ENCODE peak calls at places on chromosomes 12 and 14, in seven cellular contexts. P is heart right ventricle; U is HepG2; Q is CD4-positive, CD25-positive, alpha-beta regulatory T cell; S is SK-N-SH treated with all-trans-retinoic acid at 6 μM for 48 hours; I is activated CD8-positive, alpha-beta memory T cell treated with anti-CD3 and anti-CD28 coated beads, Interleukin-2, amount 10 ng/mL, durations not matched to agents 7 days and 5 days; J is Right ventricle myocardium inferior. E is an unnamed sample.

GRCh38 chr14:72567226-72567625 is 326.7 kb downstream of the DPF3 start:
- ATAC-seq in I (no peak), S (no peak), J (no peak), Q (no peak), U (peak), P (no peak), E (no peak)

GRCh38 chr14:103657466-103657865 is 28.5 kb downstream of the KLC1 start:
- ATAC-seq in P (peak), J (peak), I (no peak), Q (no peak), S (no peak), U (no peak), E (peak)

GRCh38 chr14:44970907-44971306 is 8.9 kb downstream of the TOGARAM1 start:
- ATAC-seq in I (no peak), U (no peak), P (no peak), S (no peak), J (no peak), Q (no peak), E (no peak)

GRCh38 chr12:107778383-107779015 is 4.0 kb downstream of the ASCL4 start:
- ATAC-seq in S (no peak), I (no peak), J (no peak), P (no peak), U (peak), Q (no peak), E (no peak)

GRCh38 chr12:131959641-131960589 is 10.2 kb downstream of the EP400 start:
- ATAC-seq in Q (no peak), I (no peak), P (no peak), J (no peak), S (no peak), U (peak), E (no peak)

GRCh38 chr12:27176765-27177164 is 67.3 kb upstream of the STK38L start:
- ATAC-seq in I (no peak), U (no peak), S (no peak), J (no peak), Q (no peak), P (no peak), E (no peak)

GRCh38 chr12:128796439-128797118 is 27.2 kb downstream of the SLC15A4 start:
- ATAC-seq in J (no peak), Q (no peak), I (peak), P (no peak), U (no peak), S (no peak), E (no peak)

GRCh38 chr12:70994217-70994788 is 73.8 kb upstream of the PTPRR start:
- ATAC-seq in Q (no peak), J (peak), S (no peak), P (peak), U (no peak), I (no peak), E (peak)

GRCh38 chr12:2613674-2614073 is 181.1 kb upstream of the FKBP4 start:
- ATAC-seq in U (no peak), J (no peak), P (no peak), Q (no peak), I (peak), S (peak), E (peak)

GRCh38 chr12:41619705-41620104 is 431.6 kb downstream of the PDZRN4 start:
- ATAC-seq in P (no peak), Q (no peak), U (no peak), I (no peak), S (no peak), J (no peak), E (no peak)

GRCh38 chr12:113582521-113583218 is 111.0 kb upstream of the LHX5 start:
- ATAC-seq in S (no peak), U (no peak), I (no peak), J (no peak), P (no peak), Q (no peak), E (no peak)

GRCh38 chr14:95514131-95515079 is 2.0 kb downstream of the SYNE3 start:
- ATAC-seq in Q (no peak), I (no peak), P (no peak), U (peak), S (no peak), J (no peak), E (no peak)

GRCh38 chr14:68942281-68943035 is 36.6 kb downstream of the ACTN1 start:
- ATAC-seq in U (no peak), J (no peak), P (no peak), S (no peak), Q (no peak), I (no peak), E (no peak)

GRCh38 chr12:114152066-114152465 is 185.9 kb upstream of the RBM19 start:
- ATAC-seq in I (no peak), J (no peak), P (no peak), Q (no peak), S (no peak), U (no peak), E (no peak)

GRCh38 chr14:101905614-101906013 is 58.8 kb upstream of the DYNC1H1 start:
- ATAC-seq in U (no peak), I (no peak), P (no peak), Q (no peak), S (no peak), J (no peak), E (no peak)

GRCh38 chr14:73007835-73008234 is 19.1 kb downstream of the ZFYVE1 start:
- ATAC-seq in J (no peak), P (no peak), U (no peak), Q (no peak), I (no peak), S (no peak), E (peak)

GRCh38 chr12:119808441-119808840 is 68.7 kb downstream of the CIT start:
- ATAC-seq in J (no peak), I (no peak), U (no peak), Q (no peak), P (no peak), S (no peak), E (no peak)

GRCh38 chr12:105567061-105567460 is 236.6 kb downstream of the C12orf75 start:
- ATAC-seq in I (no peak), Q (no peak), U (no peak), P (no peak), J (no peak), S (no peak), E (no peak)

GRCh38 chr14:23364604-23365352 is at the start of gene EFS:
- ATAC-seq in P (peak), J (peak), S (peak), I (no peak), U (no peak), Q (no peak), E (peak)

GRCh38 chr12:128818065-128819022 is 5.4 kb downstream of the SLC15A4 start:
- ATAC-seq in S (peak), U (no peak), J (no peak), P (no peak), Q (no peak), I (no peak), E (no peak)

GRCh38 chr12:46555379-46555778 is 182.8 kb upstream of the SLC38A2 start:
- ATAC-seq in I (no peak), P (no peak), J (no peak), U (no peak), S (peak), Q (no peak), E (peak)

GRCh38 chr12:113222730-113223531 is 1.7 kb downstream of the TPCN1 start:
- ATAC-seq in U (peak), Q (no peak), I (no peak), P (no peak), J (peak), S (peak), E (peak)

GRCh38 chr14:104076743-104077142 is 8.8 kb upstream of the ASPG start:
- ATAC-seq in I (peak), Q (peak), J (no peak), S (no peak), U (no peak), P (no peak), E (no peak)

GRCh38 chr14:76151398-76152332 is at the start of gene GPATCH2L:
- ATAC-seq in P (peak), S (peak), J (peak), I (peak), U (peak), Q (peak), E (peak)

GRCh38 chr12:16568873-16569272 is 37.1 kb downstream of the LMO3 start:
- ATAC-seq in J (no peak), I (no peak), Q (no peak), P (no peak), U (no peak), S (no peak), E (no peak)

GRCh38 chr12:51428256-51428655 is 3.6 kb downstream of the SLC4A8 start:
- ATAC-seq in P (no peak), I (no peak), U (no peak), S (no peak), J (no peak), Q (no peak), E (no peak)

GRCh38 chr12:111156304-111156703 is 212.6 kb downstream of the PHETA1 start:
- ATAC-seq in I (no peak), U (no peak), J (no peak), Q (no peak), P (no peak), S (no peak), E (no peak)

GRCh38 chr14:79420725-79421124 is 790.6 kb downstream of the DIO2 start:
- ATAC-seq in S (no peak), P (no peak), J (no peak), I (no peak), U (no peak), Q (no peak), E (no peak)